ENCODE peak calls at places on chromosomes 2 and 18, in five cellular contexts. F, S, D, Z and B are unnamed samples.

GRCh38 chr2:8418721-8419120 is 263.1 kb upstream of the ID2 start:
- DNase-seq in F (no peak), S (no peak), D (no peak), Z (no peak), B (peak; percentile 66)

GRCh38 chr18:74412106-74412880 is 44.8 kb downstream of the DIPK1C start:
- DNase-seq in F (peak; percentile 67), S (no peak), D (no peak), Z (no peak), B (no peak)

GRCh38 chr18:42689310-42689709 is 426.2 kb downstream of the RIT2 start:
- DNase-seq in F (no peak), S (no peak), D (no peak), Z (no peak), B (no peak)

GRCh38 chr2:171289336-171289735 is 128.6 kb upstream of the TLK1 start:
- DNase-seq in F (no peak), S (no peak), D (no peak), Z (no peak), B (no peak)

GRCh38 chr2:72108121-72108520 is 39.5 kb downstream of the CYP26B1 start:
- DNase-seq in F (no peak), S (no peak), D (no peak), Z (no peak), B (peak; percentile 5)

GRCh38 chr2:235945608-235946140 is 222.5 kb downstream of the GBX2 start:
- DNase-seq in F (no peak), S (no peak), D (no peak), Z (no peak), B (no peak)

GRCh38 chr18:70219688-70220087 is 14.2 kb upstream of the RTTN start:
- DNase-seq in F (no peak), S (no peak), D (no peak), Z (no peak), B (no peak)

GRCh38 chr2:227545990-227546389 is 52.7 kb upstream of the SCYGR2 start:
- DNase-seq in F (no peak), S (no peak), D (peak; percentile 45), Z (no peak), B (no peak)

GRCh38 chr2:71064754-71065621 is 3.5 kb upstream of the NAGK start:
- DNase-seq in F (no peak), S (no peak), D (no peak), Z (peak; percentile 83), B (peak; percentile 32)

GRCh38 chr2:74138952-74139323 is 8.8 kb downstream of the BOLA3 start:
- DNase-seq in F (no peak), S (no peak), D (peak; percentile 72), Z (no peak), B (no peak)

GRCh38 chr18:76345901-76346300 is 149.1 kb downstream of the ZNF516 start:
- DNase-seq in F (no peak), S (no peak), D (no peak), Z (no peak), B (no peak)

GRCh38 chr2:222813177-222813843 is 47.5 kb upstream of the ACSL3 start:
- DNase-seq in F (no peak), S (no peak), D (no peak), Z (peak; percentile 4), B (no peak)

GRCh38 chr18:49861659-49862058 is 48.3 kb upstream of the ACAA2 start:
- DNase-seq in F (no peak), S (no peak), D (no peak), Z (no peak), B (no peak)

GRCh38 chr18:23183356-23184150 is 48.3 kb downstream of the CABLES1 start:
- DNase-seq in F (no peak), S (no peak), D (no peak), Z (peak; percentile 93), B (peak; percentile 95)

DNA sequence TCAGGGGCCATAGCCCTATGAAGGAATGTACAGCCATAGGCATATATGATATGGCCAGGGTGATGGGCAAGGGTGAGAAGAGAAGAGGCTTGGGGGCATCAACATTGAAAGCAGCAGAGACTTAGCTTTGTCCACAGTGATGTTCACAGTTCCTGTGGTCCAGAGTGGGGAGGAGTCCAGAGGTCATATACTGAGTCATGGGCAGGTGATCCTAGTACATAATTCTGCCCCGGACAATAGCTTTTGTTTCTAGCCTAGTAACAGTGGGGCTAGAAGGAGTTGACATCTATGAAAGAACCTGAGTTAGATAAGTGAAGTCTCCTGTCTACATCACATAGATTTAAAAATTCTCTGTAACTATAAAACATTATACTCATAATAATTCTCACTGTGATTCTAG is 496.3 kb upstream of the TNP1 start:
- DNase-seq in F (no peak), S (no peak), D (no peak), Z (no peak), B (no peak)
- H2BK120ac ChIP-seq in F (no peak overlapping the region), S (no peak overlapping the region), D (no peak overlapping the region), Z (no peak overlapping the region), B (peak overlapping the region; percentile 82)

DNA sequence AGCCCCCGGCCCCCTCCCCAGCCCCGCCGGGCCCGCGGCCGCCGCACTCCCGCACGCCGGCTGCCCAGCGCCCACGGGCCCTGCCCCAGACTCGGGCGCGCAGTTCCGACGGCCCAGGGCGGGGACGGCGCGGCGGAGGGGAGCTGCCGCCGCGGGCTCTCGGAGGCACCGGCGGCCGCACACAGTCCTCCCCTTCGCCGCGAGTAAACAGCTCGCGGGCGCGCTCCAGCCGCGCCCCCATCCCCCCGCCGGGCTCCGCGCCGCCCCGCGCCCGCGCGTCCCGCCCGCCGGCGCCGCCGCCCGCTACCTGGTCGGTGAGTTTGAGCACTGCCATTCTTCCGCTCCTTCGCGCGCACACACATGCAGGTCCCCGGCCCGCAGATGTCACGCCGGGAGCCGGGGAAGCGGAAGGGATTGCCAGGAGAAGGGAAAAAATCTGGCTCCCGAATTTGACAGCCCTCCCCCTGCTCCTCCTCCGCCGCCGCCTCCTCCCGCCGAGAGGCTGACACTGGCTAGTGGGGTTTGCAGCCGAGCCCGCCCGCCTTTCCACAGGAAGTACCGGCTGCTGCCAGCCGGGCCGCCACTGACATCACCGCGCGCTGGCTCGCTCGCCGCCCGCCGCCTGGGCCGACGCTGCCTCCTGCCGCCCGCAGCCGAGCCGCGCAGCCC is at the start of gene ANKRD44:
- DNase-seq in F (peak; percentile 75), S (peak; percentile 33), D (peak; percentile 83), Z (peak; percentile 89), B (peak; percentile 80)
- H2BK120ac ChIP-seq in F (no peak within 1 kb of the TSS), S (no peak within 1 kb of the TSS), D (no peak within 1 kb of the TSS), Z (peak within 1 kb of the TSS; percentile 50), B (peak within 1 kb of the TSS; percentile 56)

GRCh38 chr2:231663458-231664290 is 44.7 kb upstream of the PTMA start:
- DNase-seq in F (no peak), S (no peak), D (peak; percentile 31), Z (no peak), B (no peak)
- H2BK120ac ChIP-seq in F (peak overlapping the region; percentile 95), S (peak overlapping the region; percentile 47), D (no peak overlapping the region), Z (no peak overlapping the region), B (peak overlapping the region; percentile 6)

GRCh38 chr2:119680457-119681195 is 1.6 kb downstream of the TMEM177 start:
- DNase-seq in F (no peak), S (no peak), D (no peak), Z (no peak), B (no peak)
- H2BK120ac ChIP-seq in F (no peak overlapping the region), S (no peak overlapping the region), D (no peak overlapping the region), Z (no peak overlapping the region), B (no peak overlapping the region)

GRCh38 chr2:88832992-88833389 is 141.5 kb downstream of the RPIA start:
- DNase-seq in F (no peak), S (no peak), D (no peak), Z (no peak), B (no peak)

GRCh38 chr2:88834376-88834775 is 142.9 kb downstream of the RPIA start:
- DNase-seq in F (no peak), S (no peak), D (no peak), Z (no peak), B (no peak)

GRCh38 chr2:88831792-88832248 is 140.3 kb downstream of the RPIA start:
- DNase-seq in F (peak; percentile 60), S (peak; percentile 62), D (no peak), Z (no peak), B (peak; percentile 16)

GRCh38 chr2:88831071-88831791 is 139.8 kb downstream of the RPIA start:
- DNase-seq in F (no peak), S (no peak), D (no peak), Z (no peak), B (no peak)

DNA sequence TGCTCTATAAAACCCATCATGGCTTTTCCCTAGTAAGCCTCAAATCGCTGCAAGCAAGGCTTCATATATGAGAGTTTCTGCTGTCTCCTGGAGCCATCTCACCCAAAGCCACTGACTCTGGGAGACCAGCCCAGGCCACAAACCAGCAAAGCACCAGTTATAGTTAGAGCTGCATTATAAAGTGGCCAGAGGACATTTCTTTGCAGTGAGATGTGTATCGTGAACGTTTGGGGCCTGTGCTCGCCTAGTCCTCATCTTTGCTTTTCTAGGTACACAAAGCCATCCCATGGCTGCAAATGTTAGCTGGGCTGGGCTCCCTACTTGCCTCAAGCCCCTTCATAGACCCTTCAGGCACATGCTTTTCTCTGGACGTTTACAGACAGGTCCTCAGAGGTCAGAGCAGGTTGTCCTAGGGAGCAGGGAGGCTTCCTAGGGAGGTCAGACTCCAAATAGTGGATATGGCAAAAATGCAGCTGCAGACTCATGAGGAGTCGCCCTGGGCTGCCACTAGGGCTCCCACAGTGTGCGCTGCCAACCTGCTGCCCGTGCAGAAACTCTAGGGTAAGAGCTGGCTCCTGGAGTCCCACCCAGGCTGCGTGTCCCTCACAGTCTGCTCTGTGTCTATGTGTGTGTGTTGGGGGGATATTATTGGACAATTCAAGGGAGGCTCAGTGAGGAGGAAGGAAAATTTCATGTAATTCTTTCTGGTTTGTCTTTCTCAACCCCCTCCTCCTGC is 141.0 kb downstream of the RPIA start:
- DNase-seq in F (no peak), S (no peak), D (no peak), Z (no peak), B (no peak)
- H2BK120ac ChIP-seq in F (no peak overlapping the region), S (no peak overlapping the region), D (no peak overlapping the region), Z (no peak overlapping the region), B (no peak overlapping the region)

GRCh38 chr2:143705108-143705686 is 576.0 kb downstream of the ARHGAP15 start:
- DNase-seq in F (no peak), S (no peak), D (no peak), Z (no peak), B (peak; percentile 76)

GRCh38 chr2:143706297-143706696 is 577.1 kb downstream of the ARHGAP15 start:
- DNase-seq in F (no peak), S (no peak), D (no peak), Z (peak; percentile 33), B (peak; percentile 72)

GRCh38 chr2:143704432-143705106 is 575.4 kb downstream of the ARHGAP15 start:
- DNase-seq in F (no peak), S (no peak), D (no peak), Z (no peak), B (no peak)

GRCh38 chr2:143710879-143711278 is 581.7 kb downstream of the ARHGAP15 start:
- DNase-seq in F (no peak), S (no peak), D (no peak), Z (no peak), B (no peak)

GRCh38 chr2:143708682-143709081 is 579.5 kb downstream of the ARHGAP15 start:
- DNase-seq in F (no peak), S (no peak), D (no peak), Z (no peak), B (no peak)
- H2BK120ac ChIP-seq in F (no peak overlapping the region), S (no peak overlapping the region), D (no peak overlapping the region), Z (no peak overlapping the region), B (peak overlapping the region; percentile 30)

DNA sequence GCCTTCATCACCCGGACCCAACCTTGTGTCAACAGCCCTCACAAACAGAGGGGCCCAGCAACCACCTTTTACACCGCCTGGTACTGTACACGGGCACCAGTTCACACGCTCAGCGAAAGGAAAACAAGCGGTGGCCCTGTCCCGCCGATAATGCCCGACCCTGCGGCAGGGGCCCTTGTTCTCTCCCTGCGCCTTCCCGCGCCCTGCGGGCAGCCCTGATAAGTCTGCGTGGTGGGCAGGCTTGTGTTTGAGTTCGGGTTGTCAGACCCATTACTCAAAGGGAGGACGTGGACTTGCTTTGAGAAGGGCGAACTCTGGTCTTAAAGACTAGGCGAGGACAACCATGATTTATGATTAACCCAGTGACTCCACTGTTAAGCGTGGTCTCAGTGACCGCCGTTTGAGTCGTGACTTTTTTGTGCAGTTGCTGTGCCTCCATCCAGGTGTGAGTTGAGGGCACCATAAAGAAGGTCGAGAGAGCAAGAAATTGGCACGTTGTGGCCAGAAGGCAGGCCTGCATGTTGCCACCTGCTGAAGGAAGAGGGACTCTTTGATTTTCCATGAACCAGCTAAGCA is 167.4 kb upstream of the GATA6 start:
- DNase-seq in F (no peak), S (no peak), D (no peak), Z (no peak), B (no peak)
- H2BK120ac ChIP-seq in F (no peak overlapping the region), S (no peak overlapping the region), D (no peak overlapping the region), Z (no peak overlapping the region), B (no peak overlapping the region)